ENCODE peak calls at places on chromosomes 11 and 22, in six cellular contexts. L is HEK293T; T is gastrocnemius medialis; O is activated naive CD8-positive, alpha-beta T cell treated with anti-CD3 and anti-CD28 coated beads, Interleukin-2, amount 50 U/mL, for 24 hours; R is GM06990; H is C1 segment of cervical spinal cord. Y is an unnamed sample.
A peak's percentile ranks its signal among the peaks of the same experiment; 100 is the strongest.

GRCh38 chr22:31119026-31119717 is 3.6 kb upstream of the INPP5J start:
- DNase-seq in L (no peak), T (peak; percentile 63), O (no peak), R (no peak), H (no peak), Y (no peak)

GRCh38 chr11:101914349-101914736 is 467 bp upstream of the CEP126 start:
- DNase-seq in L (peak; percentile 19), T (no peak), O (no peak), R (no peak), H (no peak), Y (no peak)

GRCh38 chr11:126083829-126084607 is 21.4 kb upstream of the CDON start:
- DNase-seq in L (no peak), T (no peak), O (peak; percentile 11), R (no peak), H (no peak), Y (no peak)

GRCh38 chr11:14764899-14765527 is 121.4 kb downstream of the PDE3B start:
- DNase-seq in L (peak; percentile 11), T (no peak), O (no peak), R (peak; percentile 57), H (no peak), Y (no peak)

GRCh38 chr11:5258543-5259262 is 4.1 kb upstream of the HBG2 start:
- DNase-seq in L (no peak), T (no peak), O (no peak), R (no peak), H (no peak), Y (no peak)

GRCh38 chr11:65442952-65443351 is 20.4 kb downstream of the NEAT1 start:
- DNase-seq in L (no peak), T (no peak), O (no peak), R (peak; percentile 65), H (no peak), Y (no peak)

GRCh38 chr22:22039286-22040074 is 56.9 kb upstream of the TOP3B start:
- DNase-seq in L (no peak), T (no peak), O (no peak), R (no peak), H (no peak), Y (no peak)

GRCh38 chr11:70233034-70233433 is 29.9 kb downstream of the FADD start:
- DNase-seq in L (no peak), T (no peak), O (no peak), R (no peak), H (no peak), Y (no peak)

GRCh38 chr11:102580185-102580951 is 44.8 kb downstream of the MMP20 start:
- DNase-seq in L (no peak), T (no peak), O (no peak), R (no peak), H (no peak), Y (no peak)

GRCh38 chr11:66373261-66373660 is 1.7 kb upstream of the SLC29A2 start:
- DNase-seq in L (peak; percentile 4), T (peak; percentile 95), O (no peak), R (no peak), H (no peak), Y (no peak)

GRCh38 chr11:73114110-73114834 is 27.8 kb downstream of the FCHSD2 start:
- DNase-seq in L (no peak), T (no peak), O (no peak), R (no peak), H (no peak), Y (no peak)

GRCh38 chr22:39092111-39092867 is 4.8 kb upstream of the APOBEC3H start:
- DNase-seq in L (no peak), T (no peak), O (no peak), R (no peak), H (no peak), Y (no peak)

GRCh38 chr11:75468534-75469340 is 35.7 kb upstream of the KLHL35 start:
- DNase-seq in L (no peak), T (peak; percentile 28), O (no peak), R (no peak), H (no peak), Y (no peak)

GRCh38 chr11:17063171-17064002 is 14.1 kb downstream of the RPS13 start:
- DNase-seq in L (peak; percentile 71), T (peak; percentile 31), O (peak; percentile 74), R (peak; percentile 29), H (peak; percentile 22), Y (peak; percentile 34)

GRCh38 chr11:61069427-61069826 is 32.9 kb upstream of the CD5 start:
- DNase-seq in L (no peak), T (no peak), O (peak; percentile 2), R (no peak), H (no peak), Y (no peak)

GRCh38 chr22:36893262-36893661 is 20.2 kb upstream of the CSF2RB start:
- DNase-seq in L (no peak), T (no peak), O (no peak), R (no peak), H (no peak), Y (no peak)

GRCh38 chr22:37696657-37697539 is at the start of gene TRIOBP:
- DNase-seq in L (peak; percentile 98), T (peak; percentile 89), O (peak; percentile 93), R (peak; percentile 80), H (no peak), Y (peak; percentile 71)

GRCh38 chr22:26769663-26770062 is 112.3 kb downstream of the MIAT start:
- DNase-seq in L (no peak), T (no peak), O (no peak), R (no peak), H (no peak), Y (no peak)

GRCh38 chr11:66272600-66272999 is 4.2 kb downstream of the RAB1B start:
- DNase-seq in L (no peak), T (no peak), O (no peak), R (no peak), H (no peak), Y (no peak)

GRCh38 chr11:62856333-62856910 is 17.0 kb upstream of the WDR74 start:
- DNase-seq in L (no peak), T (no peak), O (no peak), R (no peak), H (no peak), Y (no peak)

GRCh38 chr11:36333468-36333867 is 37.4 kb downstream of the PRR5L start:
- DNase-seq in L (no peak), T (no peak), O (no peak), R (no peak), H (no peak), Y (no peak)

GRCh38 chr22:39719559-39720450 is 149.3 kb downstream of the CACNA1I start:
- DNase-seq in L (no peak), T (no peak), O (no peak), R (no peak), H (no peak), Y (no peak)

GRCh38 chr11:23095650-23096049 is 235.4 kb upstream of the CCDC179 start:
- DNase-seq in L (no peak), T (no peak), O (no peak), R (no peak), H (no peak), Y (no peak)

GRCh38 chr22:17884084-17884483 is 109.8 kb upstream of the BID start:
- DNase-seq in L (no peak), T (peak; percentile 30), O (no peak), R (no peak), H (no peak), Y (no peak)

Y was measured in putamen.